ENCODE peak calls at places on chromosome 10, in six cellular contexts. One of them, this sample, is unnamed.

GRCh38 chr10:46528675-46529615 is 27.5 kb downstream of the GPRIN2 start:
- DNase-seq in body of pancreas: peak; percentile 3
- DNase-seq in A549: no peak
- DNase-seq in MM.1S: no peak
- DNase-seq in prostate gland: no peak
- DNase-seq in hepatocyte: no peak
- DNase-seq in this sample: no peak

GRCh38 chr10:123994417-123995081 is 98.8 kb downstream of the CHST15 start:
- DNase-seq in body of pancreas: peak; percentile 85
- DNase-seq in A549: peak; percentile 83
- DNase-seq in MM.1S: peak; percentile 82
- DNase-seq in prostate gland: peak; percentile 80
- DNase-seq in hepatocyte: peak; percentile 92
- DNase-seq in this sample: peak; percentile 61

GRCh38 chr10:90148121-90148855 is 446.9 kb downstream of the KIF20B start:
- DNase-seq in body of pancreas: no peak
- DNase-seq in A549: peak; percentile 28
- DNase-seq in MM.1S: peak; percentile 50
- DNase-seq in prostate gland: no peak
- DNase-seq in hepatocyte: peak; percentile 47
- DNase-seq in this sample: no peak

GRCh38 chr10:99008106-99008505 is 227.5 kb downstream of the HPSE2 start:
- DNase-seq in body of pancreas: no peak
- DNase-seq in A549: no peak
- DNase-seq in MM.1S: no peak
- DNase-seq in prostate gland: no peak
- DNase-seq in hepatocyte: no peak
- DNase-seq in this sample: no peak

GRCh38 chr10:46556515-46557318 is at the start of gene GPRIN2:
- DNase-seq in body of pancreas: peak; percentile 81
- DNase-seq in A549: no peak
- DNase-seq in MM.1S: peak; percentile 6
- DNase-seq in prostate gland: peak; percentile 56
- DNase-seq in hepatocyte: peak; percentile 76
- DNase-seq in this sample: no peak

GRCh38 chr10:9012312-9012711 is 957.8 kb downstream of the GATA3 start:
- DNase-seq in body of pancreas: no peak
- DNase-seq in A549: no peak
- DNase-seq in MM.1S: no peak
- DNase-seq in prostate gland: no peak
- DNase-seq in hepatocyte: no peak
- DNase-seq in this sample: no peak

GRCh38 chr10:133087679-133088523 is at the start of gene ADGRA1:
- DNase-seq in body of pancreas: no peak
- DNase-seq in A549: no peak
- DNase-seq in MM.1S: no peak
- DNase-seq in prostate gland: no peak
- DNase-seq in hepatocyte: peak; percentile 61
- DNase-seq in this sample: no peak

GRCh38 chr10:58436071-58436470 is 50.9 kb downstream of the TFAM start:
- DNase-seq in body of pancreas: peak; percentile 30
- DNase-seq in A549: peak; percentile 27
- DNase-seq in MM.1S: peak; percentile 59
- DNase-seq in prostate gland: no peak
- DNase-seq in hepatocyte: no peak
- DNase-seq in this sample: no peak

GRCh38 chr10:32952541-32953276 is 5.3 kb downstream of the ITGB1 start:
- DNase-seq in body of pancreas: no peak
- DNase-seq in A549: no peak
- DNase-seq in MM.1S: no peak
- DNase-seq in prostate gland: no peak
- DNase-seq in hepatocyte: no peak
- DNase-seq in this sample: no peak

DNA sequence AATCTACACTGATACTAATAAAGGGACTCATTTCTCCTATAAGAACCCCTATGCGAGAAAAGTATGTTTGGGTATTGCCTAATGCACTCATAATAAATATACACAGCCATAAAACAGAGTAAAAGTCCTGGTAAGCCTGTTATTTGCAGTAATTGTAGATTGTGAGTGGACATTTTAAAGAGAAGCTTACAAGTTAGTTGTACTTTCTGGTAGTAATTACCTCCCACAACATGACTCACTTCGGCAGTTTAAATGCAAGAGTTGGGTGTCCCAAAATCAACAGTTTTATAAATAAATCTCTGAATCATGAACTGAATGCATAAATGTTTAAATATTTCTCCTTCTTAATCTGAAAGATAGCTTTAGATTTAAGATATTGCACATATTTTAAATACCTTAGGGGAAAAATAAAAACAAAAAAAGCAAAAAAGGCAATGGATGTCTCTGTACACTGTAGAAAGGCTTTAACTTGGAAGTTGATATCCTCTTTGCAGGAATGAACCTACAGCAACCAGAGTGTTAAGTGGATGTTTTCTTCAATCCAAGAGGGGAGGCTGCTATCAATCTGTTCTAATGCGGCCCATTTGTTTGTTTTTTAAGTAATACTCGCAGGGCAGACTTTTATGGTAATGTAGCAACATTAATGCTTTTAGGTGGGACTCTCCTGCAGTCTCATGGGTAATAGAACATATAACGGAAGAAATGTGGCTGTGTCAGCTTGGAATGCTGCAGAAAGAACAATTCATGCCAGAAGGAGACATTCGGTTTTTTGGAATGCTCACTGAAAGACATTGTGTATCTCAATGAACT is 57.3 kb upstream of the ZEB1 start:
- DNase-seq in body of pancreas: no peak
- DNase-seq in A549: no peak
- DNase-seq in MM.1S: no peak
- DNase-seq in prostate gland: no peak
- DNase-seq in hepatocyte: peak; percentile 25
- DNase-seq in this sample: peak; percentile 81
- H3K4me3 ChIP-seq in body of pancreas: no peak overlapping the region
- H3K4me3 ChIP-seq in A549: no peak overlapping the region
- H3K4me3 ChIP-seq in MM.1S: no peak overlapping the region
- H3K4me3 ChIP-seq in prostate gland: no peak overlapping the region
- H3K4me3 ChIP-seq in hepatocyte: no peak overlapping the region
- H3K4me3 ChIP-seq in this sample: peak overlapping the region; percentile 11

DNA sequence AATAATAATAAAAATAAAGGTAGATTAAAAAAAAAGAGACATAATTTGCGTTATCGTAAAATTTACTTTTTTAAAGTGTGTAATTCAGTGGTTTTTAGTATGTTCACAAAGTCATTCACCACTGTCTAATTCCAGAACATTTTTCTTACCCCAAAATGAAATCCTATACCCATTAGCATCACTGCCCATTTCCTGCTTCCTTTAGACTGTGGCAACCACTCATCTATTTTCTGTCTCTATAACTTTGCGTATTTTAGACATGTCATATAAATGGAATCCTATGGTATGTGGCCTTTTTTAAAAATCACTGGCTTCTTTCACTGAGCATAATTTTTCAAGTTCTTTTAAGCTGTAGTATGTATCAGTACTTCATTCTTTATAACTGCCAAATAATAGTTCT is 53.6 kb downstream of the KAT6B start:
- DNase-seq in body of pancreas: no peak
- DNase-seq in A549: no peak
- DNase-seq in MM.1S: no peak
- DNase-seq in prostate gland: no peak
- DNase-seq in hepatocyte: no peak
- DNase-seq in this sample: peak; percentile 6
- TF ChIP-seq CTCF in body of pancreas: no peak
- TF ChIP-seq CTCF in A549: no peak
- TF ChIP-seq CTCF in MM.1S: no peak
- TF ChIP-seq CTCF in prostate gland: no peak
- TF ChIP-seq CTCF in hepatocyte: no peak
- TF ChIP-seq CTCF in this sample: no peak

DNA sequence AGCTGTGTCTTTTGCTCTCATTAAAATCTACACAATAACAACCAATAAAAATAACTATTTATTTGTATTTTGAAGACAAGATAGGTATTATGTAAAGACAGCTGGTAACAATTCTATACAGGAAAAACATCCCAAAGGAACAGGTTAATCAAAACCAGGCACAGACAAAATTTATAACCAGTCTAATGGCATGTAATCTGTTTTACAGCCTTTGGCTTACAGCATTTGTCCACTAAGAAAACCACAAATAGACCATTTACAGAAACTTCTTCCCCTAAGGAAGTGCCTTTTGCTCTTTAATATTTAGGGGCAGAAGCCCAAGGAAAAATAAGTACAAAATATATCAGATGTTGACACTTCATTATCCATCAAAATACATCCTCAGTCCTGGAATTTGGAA is 65.0 kb downstream of the SVIL start:
- DNase-seq in body of pancreas: no peak
- DNase-seq in A549: no peak
- DNase-seq in MM.1S: no peak
- DNase-seq in prostate gland: no peak
- DNase-seq in hepatocyte: no peak
- DNase-seq in this sample: no peak
- H3K27ac ChIP-seq in body of pancreas: no peak overlapping the region
- H3K27ac ChIP-seq in A549: no peak overlapping the region
- H3K27ac ChIP-seq in MM.1S: no peak overlapping the region
- H3K27ac ChIP-seq in prostate gland: no peak overlapping the region
- H3K27ac ChIP-seq in hepatocyte: no peak overlapping the region
- H3K27ac ChIP-seq in this sample: no peak overlapping the region

GRCh38 chr10:119537953-119538630 is 4.4 kb downstream of the RGS10 start:
- DNase-seq in body of pancreas: no peak
- DNase-seq in A549: no peak
- DNase-seq in MM.1S: no peak
- DNase-seq in prostate gland: no peak
- DNase-seq in hepatocyte: no peak
- DNase-seq in this sample: no peak
- H3K4me3 ChIP-seq in body of pancreas: no peak overlapping the region
- H3K4me3 ChIP-seq in A549: no peak overlapping the region
- H3K4me3 ChIP-seq in MM.1S: no peak overlapping the region
- H3K4me3 ChIP-seq in prostate gland: no peak overlapping the region
- H3K4me3 ChIP-seq in hepatocyte: no peak overlapping the region
- H3K4me3 ChIP-seq in this sample: no peak overlapping the region

GRCh38 chr10:12709516-12709915 is 292.0 kb downstream of the CCDC3 start:
- DNase-seq in body of pancreas: no peak
- DNase-seq in A549: peak; percentile 55
- DNase-seq in MM.1S: no peak
- DNase-seq in prostate gland: no peak
- DNase-seq in hepatocyte: no peak
- DNase-seq in this sample: no peak

GRCh38 chr10:12710157-12710556 is 291.4 kb downstream of the CCDC3 start:
- DNase-seq in body of pancreas: no peak
- DNase-seq in A549: no peak
- DNase-seq in MM.1S: no peak
- DNase-seq in prostate gland: no peak
- DNase-seq in hepatocyte: no peak
- DNase-seq in this sample: no peak

GRCh38 chr10:12708921-12709320 is 292.6 kb downstream of the CCDC3 start:
- DNase-seq in body of pancreas: no peak
- DNase-seq in A549: peak; percentile 58
- DNase-seq in MM.1S: no peak
- DNase-seq in prostate gland: no peak
- DNase-seq in hepatocyte: no peak
- DNase-seq in this sample: no peak

GRCh38 chr10:12705943-12706342 is 295.6 kb downstream of the CCDC3 start:
- DNase-seq in body of pancreas: no peak
- DNase-seq in A549: peak; percentile 63
- DNase-seq in MM.1S: no peak
- DNase-seq in prostate gland: no peak
- DNase-seq in hepatocyte: no peak
- DNase-seq in this sample: no peak

GRCh38 chr10:12707461-12708185 is 293.9 kb downstream of the CCDC3 start:
- DNase-seq in body of pancreas: peak; percentile 31
- DNase-seq in A549: peak; percentile 92
- DNase-seq in MM.1S: peak; percentile 27
- DNase-seq in prostate gland: no peak
- DNase-seq in hepatocyte: peak; percentile 73
- DNase-seq in this sample: peak; percentile 91
- TF ChIP-seq CTCF in body of pancreas: peak; percentile 49
- TF ChIP-seq CTCF in A549: peak; percentile 69
- TF ChIP-seq CTCF in MM.1S: peak; percentile 52
- TF ChIP-seq CTCF in prostate gland: peak; percentile 23
- TF ChIP-seq CTCF in hepatocyte: peak; percentile 61
- TF ChIP-seq CTCF in this sample: peak; percentile 71

This sample was measured in AG04450.